ENCODE peak calls at places on chromosomes 2 and 18, in six cellular contexts. M is K562, R is IMR-90, J is aorta, I is heart left ventricle, O is kidney. G is an unnamed sample. For H3K4me1, the result is how much of the 10 kb centered on the place peaks cover.

GRCh38 chr18:69138088-69138487 is 262.6 kb upstream of the DOK6 start:
- DNase-seq in M (no peak), R (no peak), J (no peak), I (no peak), O (no peak), G (no peak)

GRCh38 chr2:152421521-152422367 is 86.8 kb downstream of the FMNL2 start:
- DNase-seq in M (no peak), R (peak), J (peak), I (no peak), O (no peak), G (no peak)

GRCh38 chr2:113228351-113228750 is 50.4 kb downstream of the PAX8 start:
- DNase-seq in M (no peak), R (no peak), J (no peak), I (no peak), O (no peak), G (no peak)

GRCh38 chr2:223459328-223459939 is 142.7 kb downstream of the SCG2 start:
- DNase-seq in M (peak), R (peak), J (no peak), I (no peak), O (no peak), G (no peak)

GRCh38 chr2:109208951-109209335 is 79.9 kb downstream of the SH3RF3 start:
- DNase-seq in M (no peak), R (no peak), J (no peak), I (no peak), O (no peak), G (no peak)

GRCh38 chr18:37467002-37467401 is 98.6 kb downstream of the CELF4 start:
- DNase-seq in M (no peak), R (no peak), J (no peak), I (no peak), O (no peak), G (no peak)

GRCh38 chr18:33334781-33335180 is 105.7 kb downstream of the CCDC178 start:
- DNase-seq in M (no peak), R (no peak), J (no peak), I (no peak), O (no peak), G (no peak)

GRCh38 chr2:30947686-30948085 is 140.4 kb upstream of the CAPN13 start:
- DNase-seq in M (no peak), R (no peak), J (no peak), I (no peak), O (no peak), G (no peak)

GRCh38 chr2:228838819-228839218 is 432.3 kb downstream of the PID1 start:
- DNase-seq in M (no peak), R (no peak), J (no peak), I (no peak), O (no peak), G (no peak)

GRCh38 chr18:389658-390357 is 110.7 kb downstream of the COLEC12 start:
- DNase-seq in M (no peak), R (peak), J (no peak), I (no peak), O (no peak), G (no peak)

GRCh38 chr2:205612661-205613060 is 69.6 kb upstream of the NRP2 start:
- DNase-seq in M (peak), R (no peak), J (no peak), I (no peak), O (no peak), G (no peak)

GRCh38 chr2:20211420-20211819 is 13.5 kb downstream of the SDC1 start:
- DNase-seq in M (no peak), R (no peak), J (no peak), I (no peak), O (no peak), G (no peak)

GRCh38 chr2:240213476-240214391 is 73.3 kb upstream of the OTOS start:
- DNase-seq in M (no peak), R (no peak), J (peak), I (peak), O (peak), G (no peak)

GRCh38 chr18:11654736-11655604 is 34.1 kb upstream of the GNAL start:
- DNase-seq in M (peak), R (peak), J (no peak), I (no peak), O (no peak), G (no peak)

GRCh38 chr2:98390571-98391476 is 44.6 kb downstream of the CNGA3 start:
- DNase-seq in M (no peak), R (no peak), J (peak), I (no peak), O (no peak), G (no peak)

GRCh38 chr2:20577495-20578235 is 73.2 kb downstream of the HS1BP3 start:
- DNase-seq in M (no peak), R (peak), J (peak), I (peak), O (peak), G (no peak)

GRCh38 chr2:152513681-152514080 is 178.7 kb downstream of the FMNL2 start:
- DNase-seq in M (no peak), R (peak), J (no peak), I (no peak), O (no peak), G (no peak)

GRCh38 chr2:23414876-23415275 is 29.9 kb downstream of the KLHL29 start:
- DNase-seq in M (peak), R (peak), J (no peak), I (no peak), O (no peak), G (no peak)

GRCh38 chr18:32200766-32201165 is 10.9 kb downstream of the MEP1B start:
- DNase-seq in M (no peak), R (no peak), J (no peak), I (no peak), O (no peak), G (no peak)

GRCh38 chr2:237483018-237483731 is 3.9 kb upstream of the MLPH start:
- DNase-seq in M (no peak), R (peak), J (peak), I (no peak), O (peak), G (no peak)

GRCh38 chr2:26396734-26397298 is 4.9 kb upstream of the DRC1 start:
- DNase-seq in M (peak), R (no peak), J (no peak), I (no peak), O (no peak), G (no peak)

GRCh38 chr2:237720962-237721361 is 77.6 kb upstream of the RBM44 start:
- DNase-seq in M (no peak), R (peak), J (no peak), I (no peak), O (no peak), G (no peak)

GRCh38 chr2:174465327-174465726 is 21.5 kb downstream of the GPR155 start:
- DNase-seq in M (no peak), R (no peak), J (no peak), I (no peak), O (no peak), G (no peak)

GRCh38 chr2:21469158-21469557 is 345.4 kb downstream of the TDRD15 start:
- DNase-seq in M (no peak), R (no peak), J (no peak), I (no peak), O (no peak), G (no peak)

GRCh38 chr2:120660771-120661459 is 74.8 kb upstream of the GLI2 start:
- DNase-seq in M (no peak), R (no peak), J (no peak), I (no peak), O (no peak), G (no peak)

GRCh38 chr18:71597219-71597618 is 946.9 kb downstream of the CBLN2 start:
- DNase-seq in M (no peak), R (no peak), J (no peak), I (no peak), O (no peak), G (no peak)

GRCh38 chr18:37299471-37300304 is 265.9 kb downstream of the CELF4 start:
- DNase-seq in M (peak), R (peak), J (peak), I (peak), O (peak), G (no peak)

GRCh38 chr2:173997269-173997668 is 32.1 kb upstream of the SP3 start:
- DNase-seq in M (no peak), R (peak), J (peak), I (peak), O (peak), G (no peak)

GRCh38 chr2:109435866-109436634 is 177.7 kb downstream of the SEPTIN10 start:
- DNase-seq in M (no peak), R (peak), J (peak), I (peak), O (no peak), G (no peak)

GRCh38 chr2:71880846-71881610 is 266.6 kb downstream of the CYP26B1 start:
- DNase-seq in M (peak), R (peak), J (peak), I (peak), O (peak), G (no peak)

GRCh38 chr18:58866261-58867232 is 1.9 kb downstream of the ZNF532 start:
- DNase-seq in M (no peak), R (no peak), J (no peak), I (no peak), O (no peak), G (no peak)
- H3K4me1 ChIP-seq in M (under half), R (under half), J (under half), I (under half), O (under half), G (under half)

GRCh38 chr2:157596992-157597681 is 31.5 kb downstream of the ACVR1C start:
- DNase-seq in M (no peak), R (peak), J (peak), I (no peak), O (peak), G (peak)
- H3K4me3 ChIP-seq in M (no peak), R (no peak), J (no peak), I (no peak), O (no peak), G (no peak)

DNA sequence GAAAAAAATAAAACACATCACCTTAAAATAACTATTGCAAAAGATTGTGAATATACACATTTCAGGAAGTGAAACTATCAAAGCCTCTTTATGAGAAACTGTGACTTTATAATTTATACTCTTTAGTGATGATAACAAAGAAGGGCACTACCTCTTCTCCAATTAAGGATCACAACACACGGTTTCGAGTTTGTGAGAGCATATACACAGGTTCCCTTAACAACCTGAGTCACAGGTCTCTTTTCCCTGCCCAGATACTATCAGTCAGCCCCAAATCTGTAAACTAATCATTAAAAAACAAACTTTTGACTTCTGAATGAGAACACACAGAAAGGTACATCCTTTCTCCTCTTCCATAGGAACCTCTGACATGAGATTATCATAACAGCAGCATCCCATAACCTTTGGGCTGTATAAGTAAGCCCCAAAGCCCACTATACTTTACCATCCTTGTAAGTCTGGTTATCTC is 44.9 kb downstream of the PTPN2 start:
- DNase-seq in M (no peak), R (no peak), J (no peak), I (no peak), O (no peak), G (no peak)
- H3K27ac ChIP-seq in M (peak), R (peak), J (no peak), I (peak), O (no peak), G (peak)

GRCh38 chr2:102790086-102790453 is 28.2 kb downstream of the TMEM182 start:
- DNase-seq in M (no peak), R (no peak), J (no peak), I (no peak), O (no peak), G (no peak)
- H3K4me1 ChIP-seq in M (under half), R (under half), J (under half), I (under half), O (under half), G (under half)

DNA sequence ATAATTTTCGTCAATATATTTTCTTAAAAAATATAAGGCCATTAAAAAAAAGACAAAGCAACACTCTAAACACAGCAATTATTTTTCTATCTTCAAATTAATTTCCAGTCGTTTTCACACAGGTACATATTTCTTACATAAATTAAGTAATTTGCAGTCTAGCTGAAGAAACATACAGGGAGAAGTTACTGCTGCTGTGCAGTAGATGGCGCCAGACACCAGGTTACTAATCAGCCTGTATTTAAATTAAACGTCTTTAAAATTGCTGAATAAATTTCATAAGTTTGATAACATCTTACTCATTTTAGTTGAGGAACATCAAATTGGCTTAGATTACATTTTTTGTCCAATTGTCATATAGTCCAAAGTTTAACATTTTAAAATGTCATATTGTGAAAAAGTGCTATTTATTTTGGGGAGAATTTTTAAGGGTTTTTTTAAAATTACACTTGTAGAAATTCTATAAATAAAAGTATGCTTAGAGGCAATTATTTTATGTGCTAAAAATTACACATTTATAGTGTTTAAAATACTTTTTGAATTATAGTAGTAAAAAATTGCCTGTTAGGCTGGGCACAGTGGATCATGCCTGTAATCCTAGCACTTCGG is 88.4 kb downstream of the PMAIP1 start:
- DNase-seq in M (peak), R (peak), J (no peak), I (no peak), O (no peak), G (peak)
- H3K4me3 ChIP-seq in M (no peak), R (no peak), J (no peak), I (no peak), O (no peak), G (no peak)

DNA sequence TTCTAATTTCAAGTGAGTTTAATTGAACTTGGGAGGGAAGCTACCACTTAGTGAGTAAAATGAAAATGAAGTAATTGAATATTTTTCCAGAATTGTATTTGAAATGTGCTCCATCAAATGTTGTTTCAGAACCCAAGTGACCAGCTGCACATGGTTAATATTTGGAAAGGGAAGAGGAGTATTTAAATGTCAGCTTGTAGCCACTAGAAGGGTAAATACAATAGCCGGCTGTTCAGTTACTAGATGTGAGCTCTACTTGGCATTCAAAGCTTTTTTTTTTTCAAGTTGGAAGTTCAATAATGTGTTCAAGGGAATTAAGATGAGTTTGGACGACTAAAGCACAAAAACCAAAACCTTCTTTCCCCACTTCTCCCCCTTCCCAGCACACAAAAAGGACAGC is 62.1 kb downstream of the GPR39 start:
- DNase-seq in M (no peak), R (no peak), J (no peak), I (no peak), O (no peak), G (no peak)
- H3K27ac ChIP-seq in M (no peak), R (no peak), J (no peak), I (no peak), O (no peak), G (no peak)